ENCODE peak calls at places on chromosome 19, in six cellular contexts. One of them, this sample, is unnamed.

GRCh38 chr19:10291554-10292205 is 1.9 kb downstream of the ICAM5 start:
- DNase-seq in stimulated activated CD8-positive, alpha-beta memory T cell treated with anti-CD3 and anti-CD28 coated beads, Interleukin-12 subunit alpha, Interleukin-12 subunit beta, amount 100 ng/mL, for 4 hours: no peak
- DNase-seq in HFF-Myc: no peak
- DNase-seq in AG09309: no peak
- DNase-seq in CD4-positive, CD25-positive, alpha-beta regulatory T cell: no peak
- DNase-seq in hepatic stellate cell: no peak
- DNase-seq in this sample: no peak

GRCh38 chr19:4447327-4448146 is 10.1 kb downstream of the UBXN6 start:
- DNase-seq in hepatic stellate cell: no peak
- DNase-seq in AG09309: no peak
- DNase-seq in stimulated activated CD8-positive, alpha-beta memory T cell treated with anti-CD3 and anti-CD28 coated beads, Interleukin-12 subunit alpha, Interleukin-12 subunit beta, amount 100 ng/mL, for 4 hours: no peak
- DNase-seq in CD4-positive, CD25-positive, alpha-beta regulatory T cell: no peak
- DNase-seq in HFF-Myc: no peak
- DNase-seq in this sample: no peak

GRCh38 chr19:43797556-43797955 is 4.7 kb downstream of the LYPD5 start:
- DNase-seq in CD4-positive, CD25-positive, alpha-beta regulatory T cell: no peak
- DNase-seq in HFF-Myc: no peak
- DNase-seq in AG09309: no peak
- DNase-seq in stimulated activated CD8-positive, alpha-beta memory T cell treated with anti-CD3 and anti-CD28 coated beads, Interleukin-12 subunit alpha, Interleukin-12 subunit beta, amount 100 ng/mL, for 4 hours: no peak
- DNase-seq in hepatic stellate cell: no peak
- DNase-seq in this sample: no peak

GRCh38 chr19:12194827-12195500 is 32.1 kb downstream of the ZNF136 start:
- DNase-seq in HFF-Myc: no peak
- DNase-seq in hepatic stellate cell: peak; percentile 11
- DNase-seq in AG09309: no peak
- DNase-seq in stimulated activated CD8-positive, alpha-beta memory T cell treated with anti-CD3 and anti-CD28 coated beads, Interleukin-12 subunit alpha, Interleukin-12 subunit beta, amount 100 ng/mL, for 4 hours: peak; percentile 50
- DNase-seq in CD4-positive, CD25-positive, alpha-beta regulatory T cell: peak; percentile 39
- DNase-seq in this sample: peak; percentile 23

GRCh38 chr19:13299838-13300237 is 149.6 kb downstream of the IER2 start:
- DNase-seq in stimulated activated CD8-positive, alpha-beta memory T cell treated with anti-CD3 and anti-CD28 coated beads, Interleukin-12 subunit alpha, Interleukin-12 subunit beta, amount 100 ng/mL, for 4 hours: no peak
- DNase-seq in AG09309: no peak
- DNase-seq in hepatic stellate cell: no peak
- DNase-seq in CD4-positive, CD25-positive, alpha-beta regulatory T cell: no peak
- DNase-seq in HFF-Myc: no peak
- DNase-seq in this sample: no peak

GRCh38 chr19:39937094-39937493 is 2.7 kb upstream of the FCGBP start:
- DNase-seq in stimulated activated CD8-positive, alpha-beta memory T cell treated with anti-CD3 and anti-CD28 coated beads, Interleukin-12 subunit alpha, Interleukin-12 subunit beta, amount 100 ng/mL, for 4 hours: peak; percentile 28
- DNase-seq in HFF-Myc: no peak
- DNase-seq in hepatic stellate cell: no peak
- DNase-seq in AG09309: no peak
- DNase-seq in CD4-positive, CD25-positive, alpha-beta regulatory T cell: peak; percentile 11
- DNase-seq in this sample: no peak

GRCh38 chr19:4288091-4288777 is 9.2 kb downstream of the SHD start:
- DNase-seq in stimulated activated CD8-positive, alpha-beta memory T cell treated with anti-CD3 and anti-CD28 coated beads, Interleukin-12 subunit alpha, Interleukin-12 subunit beta, amount 100 ng/mL, for 4 hours: no peak
- DNase-seq in AG09309: no peak
- DNase-seq in hepatic stellate cell: no peak
- DNase-seq in CD4-positive, CD25-positive, alpha-beta regulatory T cell: no peak
- DNase-seq in HFF-Myc: no peak
- DNase-seq in this sample: no peak

GRCh38 chr19:33705860-33706259 is 84.1 kb downstream of the CHST8 start:
- DNase-seq in stimulated activated CD8-positive, alpha-beta memory T cell treated with anti-CD3 and anti-CD28 coated beads, Interleukin-12 subunit alpha, Interleukin-12 subunit beta, amount 100 ng/mL, for 4 hours: no peak
- DNase-seq in AG09309: no peak
- DNase-seq in hepatic stellate cell: no peak
- DNase-seq in HFF-Myc: no peak
- DNase-seq in CD4-positive, CD25-positive, alpha-beta regulatory T cell: no peak
- DNase-seq in this sample: no peak

GRCh38 chr19:34316741-34317241 is 48.2 kb upstream of the GPI start:
- DNase-seq in AG09309: no peak
- DNase-seq in HFF-Myc: peak; percentile 41
- DNase-seq in CD4-positive, CD25-positive, alpha-beta regulatory T cell: no peak
- DNase-seq in hepatic stellate cell: peak; percentile 43
- DNase-seq in stimulated activated CD8-positive, alpha-beta memory T cell treated with anti-CD3 and anti-CD28 coated beads, Interleukin-12 subunit alpha, Interleukin-12 subunit beta, amount 100 ng/mL, for 4 hours: no peak
- DNase-seq in this sample: no peak